ENCODE peak calls at places on chromosome 13, in nine cellular contexts. V, E, H, B, O, C, U, D and F are unnamed samples.
A peak's percentile ranks its signal among the peaks of the same experiment; 100 is the strongest.

GRCh38 chr13:28531195-28531955 is 36.4 kb upstream of the FLT1 start:
- DNase-seq in C (no peak), U (peak; percentile 33), H (no peak), B (peak; percentile 33), D (peak; percentile 88), O (no peak), E (no peak), V (no peak), F (no peak)

GRCh38 chr13:110232756-110233155 is 74.2 kb downstream of the COL4A1 start:
- DNase-seq in B (no peak), O (no peak), C (no peak), U (no peak), E (no peak), D (peak; percentile 11), V (no peak), H (no peak), F (no peak)

GRCh38 chr13:89465366-89465765 is 1794.2 kb downstream of the SLITRK5 start:
- DNase-seq in E (no peak), U (peak; percentile 10), H (no peak), D (no peak), C (no peak), B (no peak), V (no peak), O (no peak), F (no peak)

GRCh38 chr13:51192348-51192747 is 29.9 kb upstream of the FAM124A start:
- DNase-seq in E (no peak), B (no peak), O (no peak), U (peak; percentile 38), H (no peak), D (no peak), V (no peak), C (no peak), F (no peak)

GRCh38 chr13:29073762-29074161 is 253.6 kb downstream of the MTUS2 start:
- DNase-seq in D (no peak), O (no peak), U (no peak), C (no peak), E (no peak), V (no peak), H (no peak), B (no peak), F (no peak)

GRCh38 chr13:25844559-25845434 is 207.0 kb downstream of the SHISA2 start:
- DNase-seq in V (no peak), D (no peak), O (no peak), B (no peak), E (no peak), U (no peak), C (no peak), H (no peak), F (no peak)

GRCh38 chr13:41645313-41645712 is 188.0 kb downstream of the RGCC start:
- DNase-seq in B (no peak), C (no peak), H (no peak), D (no peak), U (peak; percentile 95), O (no peak), V (no peak), E (peak; percentile 84), F (no peak)

GRCh38 chr13:46354143-46355087 is 32.6 kb downstream of the RUBCNL start:
- DNase-seq in D (no peak), U (peak; percentile 97), B (peak; percentile 33), V (no peak), E (peak; percentile 85), H (no peak), C (no peak), O (no peak), F (no peak)

GRCh38 chr13:80463673-80464352 is 122.9 kb upstream of the SPRY2 start:
- DNase-seq in V (no peak), D (no peak), O (no peak), C (peak; percentile 34), B (no peak), E (no peak), H (no peak), U (peak; percentile 32), F (no peak)

GRCh38 chr13:113092776-113093579 is 12.6 kb upstream of the F7 start:
- DNase-seq in U (no peak), D (no peak), H (no peak), V (no peak), C (no peak), E (no peak), O (no peak), B (no peak), F (no peak)

GRCh38 chr13:20438801-20439200 is 86.9 kb downstream of the CRYL1 start:
- DNase-seq in H (no peak), D (no peak), V (no peak), E (no peak), U (no peak), C (no peak), B (no peak), O (no peak), F (no peak)

GRCh38 chr13:71609271-71609670 is 257.7 kb downstream of the DACH1 start:
- DNase-seq in O (no peak), B (no peak), D (no peak), H (no peak), E (no peak), C (no peak), V (no peak), U (no peak), F (no peak)

GRCh38 chr13:64371045-64371444 is 2859.1 kb downstream of the PCDH9 start:
- DNase-seq in E (no peak), B (no peak), D (no peak), U (peak; percentile 43), C (no peak), V (no peak), O (no peak), H (no peak), F (no peak)

GRCh38 chr13:81395368-81395767 is 1054.4 kb upstream of the SPRY2 start:
- DNase-seq in E (no peak), O (no peak), V (no peak), H (no peak), D (peak; percentile 73), U (no peak), B (no peak), C (no peak), F (no peak)

GRCh38 chr13:104008571-104009435 is 942.6 kb upstream of the SLC10A2 start:
- DNase-seq in B (no peak), V (no peak), O (no peak), U (peak; percentile 65), C (no peak), E (peak; percentile 42), H (no peak), D (no peak), F (no peak)

GRCh38 chr13:21297452-21297851 is 121.0 kb downstream of the MRPL57 start:
- DNase-seq in D (peak; percentile 46), U (peak; percentile 22), V (no peak), H (no peak), C (no peak), O (no peak), E (no peak), B (no peak), F (no peak)

GRCh38 chr13:91200486-91200885 is 147.0 kb upstream of the MIR17HG start:
- DNase-seq in O (no peak), B (no peak), U (no peak), E (no peak), V (no peak), D (no peak), C (no peak), H (no peak), F (no peak)

GRCh38 chr13:109093988-109094387 is 464.6 kb downstream of the MYO16 start:
- DNase-seq in B (no peak), H (no peak), O (no peak), D (no peak), C (no peak), V (no peak), E (no peak), U (no peak), F (no peak)

GRCh38 chr13:101053694-101054093 is 362.6 kb downstream of the NALCN start:
- DNase-seq in B (no peak), H (no peak), C (no peak), O (no peak), D (no peak), U (no peak), V (no peak), E (no peak), F (no peak)

GRCh38 chr13:35690546-35690945 is 214.1 kb upstream of the MAB21L1 start:
- DNase-seq in C (no peak), H (no peak), B (no peak), D (peak; percentile 13), U (peak; percentile 32), O (no peak), V (no peak), E (no peak), F (no peak)

GRCh38 chr13:49495783-49496762 is at the start of gene PHF11:
- DNase-seq in B (peak; percentile 90), V (peak; percentile 70), H (peak; percentile 76), D (peak; percentile 89), O (peak; percentile 60), C (no peak), E (peak; percentile 25), U (peak; percentile 82), F (no peak)

GRCh38 chr13:27355894-27356293 is 68.5 kb upstream of the GTF3A start:
- DNase-seq in V (no peak), H (no peak), E (no peak), C (no peak), U (no peak), D (peak; percentile 72), O (no peak), B (no peak), F (no peak)

GRCh38 chr13:108859202-108860012 is 230.0 kb downstream of the MYO16 start:
- DNase-seq in H (no peak), B (no peak), E (peak; percentile 97), V (no peak), U (peak; percentile 70), O (no peak), D (no peak), C (no peak), F (no peak)

GRCh38 chr13:59621791-59622190 is 541.9 kb downstream of the DIAPH3 start:
- DNase-seq in U (no peak), H (no peak), E (no peak), C (no peak), B (no peak), D (no peak), O (no peak), V (no peak), F (no peak)

GRCh38 chr13:44814836-44815235 is 174.4 kb downstream of the NUFIP1 start:
- DNase-seq in O (no peak), V (no peak), C (no peak), E (no peak), U (no peak), B (no peak), H (no peak), D (no peak), F (no peak)

GRCh38 chr13:109818136-109818535 is 31.8 kb upstream of the IRS2 start:
- DNase-seq in O (no peak), B (no peak), U (no peak), E (no peak), C (no peak), H (no peak), V (no peak), D (no peak), F (no peak)

GRCh38 chr13:80955487-80955886 is 614.6 kb upstream of the SPRY2 start:
- DNase-seq in H (no peak), B (no peak), V (no peak), D (no peak), C (no peak), O (no peak), E (no peak), U (peak; percentile 67), F (no peak)

GRCh38 chr13:83666126-83666525 is 216.1 kb downstream of the SLITRK1 start:
- DNase-seq in C (no peak), H (no peak), D (no peak), V (no peak), U (no peak), B (no peak), O (no peak), E (peak; percentile 21), F (no peak)

GRCh38 chr13:94382520-94382919 is 97.0 kb downstream of the DCT start:
- DNase-seq in H (no peak), V (no peak), D (no peak), U (no peak), E (no peak), B (no peak), C (no peak), O (no peak), F (no peak)

GRCh38 chr13:19810996-19811881 is 28.5 kb upstream of the PSPC1 start:
- DNase-seq in D (no peak), B (no peak), V (no peak), H (no peak), U (peak; percentile 22), E (no peak), C (no peak), O (no peak), F (no peak)